ENCODE peak calls at places on chromosomes 11 and 22, in five cellular contexts. V is neuronal stem cell, X is H9, S is IMR-90, L is mesenchymal stem cell. C is an unnamed sample.

GRCh38 chr11:87736928-87737327 is 438.3 kb downstream of the RAB38 start:
- DNase-seq in L (no peak), S (no peak), X (no peak), V (no peak), C (no peak)

GRCh38 chr11:124892131-124892530 is 5.5 kb downstream of the ROBO4 start:
- DNase-seq in S (no peak), V (no peak), L (no peak), X (no peak), C (no peak)

GRCh38 chr11:64535811-64536210 is 55.2 kb upstream of the SLC22A12 start:
- DNase-seq in L (no peak), V (no peak), S (no peak), X (no peak), C (no peak)

GRCh38 chr11:95098826-95099225 is 9.2 kb downstream of the ENDOD1 start:
- DNase-seq in X (no peak), L (no peak), V (no peak), S (no peak), C (no peak)

GRCh38 chr11:63443714-63444113 is 47.3 kb downstream of the PLAAT5 start:
- DNase-seq in L (no peak), X (no peak), S (no peak), V (no peak), C (no peak)

GRCh38 chr11:87281496-87281895 is 243.8 kb downstream of the TMEM135 start:
- DNase-seq in S (peak), X (no peak), L (peak), V (no peak), C (no peak)

GRCh38 chr11:19079643-19080440 is 19.3 kb upstream of the MRGPRX2 start:
- DNase-seq in V (no peak), L (peak), S (peak), X (no peak), C (peak)

GRCh38 chr22:35838849-35839646 is 121.4 kb downstream of the APOL5 start:
- DNase-seq in V (peak), S (peak), X (no peak), L (peak), C (peak)

GRCh38 chr11:61477734-61478148 is 30.8 kb upstream of the LRRC10B start:
- DNase-seq in L (peak), S (no peak), V (peak), X (peak), C (peak)

GRCh38 chr11:66880484-66881211 is 23.8 kb downstream of the LRFN4 start:
- DNase-seq in L (no peak), S (peak), V (no peak), X (peak), C (peak)

GRCh38 chr11:20497124-20497792 is 102.2 kb upstream of the SLC6A5 start:
- DNase-seq in X (no peak), L (no peak), S (no peak), V (no peak), C (no peak)

GRCh38 chr22:26901228-26901816 is 243.9 kb downstream of the MIAT start:
- DNase-seq in L (no peak), X (no peak), V (no peak), S (no peak), C (peak)

GRCh38 chr22:50308597-50308935 is 1.1 kb upstream of the PLXNB2 start:
- DNase-seq in L (peak), X (peak), S (peak), V (no peak), C (peak)

GRCh38 chr22:47172771-47173534 is 410.5 kb downstream of the TBC1D22A start:
- DNase-seq in L (no peak), X (peak), V (no peak), S (no peak), C (no peak)

GRCh38 chr11:133492895-133493294 is 39.4 kb downstream of the OPCML start:
- DNase-seq in L (no peak), X (no peak), V (no peak), S (no peak), C (no peak)

GRCh38 chr22:38924197-38924952 is 33.0 kb upstream of the APOBEC3A start:
- DNase-seq in L (peak), V (no peak), X (no peak), S (peak), C (no peak)

DNA sequence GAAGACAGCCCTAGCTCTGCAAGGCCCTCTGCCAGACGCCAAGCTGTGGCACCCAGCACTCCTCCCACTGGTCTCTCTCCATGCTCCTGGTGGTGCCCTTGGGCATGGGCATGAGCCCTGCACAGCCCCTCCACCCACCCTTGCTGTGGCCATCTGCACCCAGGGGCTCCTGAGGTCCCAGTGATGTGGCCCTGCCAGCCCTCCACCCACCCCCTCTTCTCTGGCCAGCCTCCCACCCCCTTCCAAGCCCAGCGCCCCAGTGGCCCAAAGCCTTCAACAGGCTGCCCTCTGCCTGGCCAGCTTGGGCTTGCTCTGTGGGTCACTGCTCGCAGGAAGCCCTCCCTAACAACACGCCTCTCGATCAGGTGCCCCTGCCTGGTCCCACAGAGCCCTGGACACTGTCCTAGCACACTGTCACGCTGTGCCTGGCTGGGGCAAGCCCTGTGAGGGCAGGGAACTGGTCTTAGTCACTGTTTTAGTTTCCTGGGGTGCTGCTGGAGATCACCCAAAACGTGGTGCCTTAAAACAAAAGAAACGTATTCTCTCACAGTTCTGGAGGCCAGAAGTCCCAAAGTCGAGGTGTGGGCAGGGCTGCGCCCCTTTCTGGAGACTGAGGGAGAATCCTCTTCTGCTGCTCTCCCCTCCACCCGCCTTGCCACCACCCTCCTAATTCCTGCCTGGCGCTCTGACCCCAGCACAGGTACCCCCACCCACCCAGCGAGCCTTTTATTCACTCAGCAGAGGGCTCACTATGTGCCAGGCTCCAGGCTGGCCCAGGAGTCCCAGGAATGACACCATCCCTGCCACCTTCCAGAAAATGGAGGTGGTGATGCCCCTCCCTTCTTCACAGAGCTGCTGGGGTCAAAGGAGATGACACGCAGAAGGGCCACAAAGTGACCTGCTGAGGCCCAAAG is 14.7 kb downstream of the SULT4A1 start:
- DNase-seq in L (no peak), V (no peak), X (peak), S (no peak), C (no peak)
- H2BK15ac ChIP-seq in L (no peak), V (peak), X (no peak), S (no peak), C (no peak)

GRCh38 chr11:22441831-22442230 is 103.7 kb downstream of the SLC17A6 start:
- DNase-seq in V (no peak), X (no peak), S (no peak), L (no peak), C (no peak)
- H2BK15ac ChIP-seq in V (no peak), X (no peak), S (no peak), L (no peak), C (no peak)

GRCh38 chr11:119152604-119153003 is 3.8 kb downstream of the ABCG4 start:
- DNase-seq in L (no peak), X (no peak), V (no peak), S (no peak), C (no peak)

GRCh38 chr11:119152043-119152442 is 3.2 kb downstream of the ABCG4 start:
- DNase-seq in S (no peak), X (no peak), L (no peak), V (no peak), C (no peak)

GRCh38 chr11:119147604-119148333 is 1.1 kb upstream of the ABCG4 start:
- DNase-seq in V (no peak), S (no peak), L (no peak), X (peak), C (peak)

GRCh38 chr11:119149371-119150275 is 771 bp downstream of the ABCG4 start:
- DNase-seq in S (no peak), V (peak), L (no peak), X (peak), C (peak)

GRCh38 chr11:119148855-119149370 is at the start of gene ABCG4:
- DNase-seq in X (peak), L (no peak), V (peak), S (no peak), C (peak)
- H2BK15ac ChIP-seq in X (no peak), L (peak), V (peak), S (no peak), C (no peak)

DNA sequence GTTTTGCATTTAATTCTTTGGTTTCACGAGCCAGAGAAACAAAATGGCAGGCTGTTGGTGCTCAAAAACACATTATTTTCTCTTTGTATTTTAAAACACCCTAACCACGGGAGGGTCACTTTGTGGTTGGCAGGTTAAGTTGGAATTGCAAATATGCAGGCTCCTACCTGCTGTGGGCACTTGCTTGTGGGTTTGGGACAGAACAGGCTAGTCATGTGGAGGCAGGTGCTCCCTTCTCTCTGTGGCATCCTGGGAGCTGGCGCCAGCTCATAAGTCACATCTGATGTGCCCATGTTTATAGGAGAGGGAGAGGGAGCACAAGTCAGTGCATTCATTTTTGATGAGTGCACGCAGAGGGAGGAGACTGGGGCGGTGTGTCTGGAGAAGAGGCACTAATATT is 146.0 kb downstream of the CEP164 start:
- DNase-seq in X (no peak), S (no peak), V (no peak), L (no peak), C (no peak)
- H2BK15ac ChIP-seq in X (no peak), S (no peak), V (no peak), L (no peak), C (no peak)

DNA sequence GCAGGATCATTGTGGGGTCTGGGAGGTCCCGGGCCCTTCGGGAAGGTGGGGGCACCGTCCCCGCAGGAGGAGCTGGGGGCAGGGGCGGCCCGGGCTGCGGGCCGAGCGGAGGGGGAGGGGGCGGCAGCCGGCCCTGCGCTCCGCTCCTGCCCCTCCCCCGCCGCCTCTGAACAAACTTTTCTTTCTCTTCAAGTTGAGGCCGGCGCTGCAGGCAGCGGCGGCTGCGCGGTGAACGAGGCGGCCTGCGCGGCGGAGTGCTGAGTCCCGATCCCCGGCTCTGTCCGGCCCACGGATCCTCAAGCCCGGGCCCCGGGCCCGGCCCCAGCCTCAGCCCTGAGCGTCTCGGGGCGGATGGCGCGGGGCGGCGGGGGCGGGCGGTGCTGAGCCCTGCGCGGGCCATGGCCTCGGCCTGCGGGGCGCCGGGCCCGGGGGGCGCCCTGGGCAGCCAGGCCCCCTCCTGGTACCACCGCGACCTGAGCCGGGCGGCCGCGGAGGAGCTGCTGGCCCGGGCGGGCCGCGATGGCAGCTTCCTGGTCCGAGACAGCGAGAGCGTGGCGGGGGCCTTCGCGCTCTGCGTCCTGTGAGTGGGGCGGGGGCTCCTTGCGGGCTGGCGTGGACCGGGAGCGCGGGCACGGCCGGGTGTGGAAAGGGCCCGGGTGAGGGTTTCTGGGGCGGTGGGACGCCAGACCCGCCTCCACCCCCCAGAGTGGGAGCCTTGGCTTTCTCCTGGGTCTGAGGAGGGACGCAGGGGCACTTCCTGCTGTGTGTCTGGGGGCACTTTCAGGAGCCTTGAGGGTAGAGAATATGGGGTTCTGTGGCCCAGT is at the start of gene INPPL1:
- DNase-seq in S (no peak), L (peak), V (no peak), X (peak), C (peak)
- H2BK15ac ChIP-seq in S (peak), L (peak), V (peak), X (no peak), C (peak)

DNA sequence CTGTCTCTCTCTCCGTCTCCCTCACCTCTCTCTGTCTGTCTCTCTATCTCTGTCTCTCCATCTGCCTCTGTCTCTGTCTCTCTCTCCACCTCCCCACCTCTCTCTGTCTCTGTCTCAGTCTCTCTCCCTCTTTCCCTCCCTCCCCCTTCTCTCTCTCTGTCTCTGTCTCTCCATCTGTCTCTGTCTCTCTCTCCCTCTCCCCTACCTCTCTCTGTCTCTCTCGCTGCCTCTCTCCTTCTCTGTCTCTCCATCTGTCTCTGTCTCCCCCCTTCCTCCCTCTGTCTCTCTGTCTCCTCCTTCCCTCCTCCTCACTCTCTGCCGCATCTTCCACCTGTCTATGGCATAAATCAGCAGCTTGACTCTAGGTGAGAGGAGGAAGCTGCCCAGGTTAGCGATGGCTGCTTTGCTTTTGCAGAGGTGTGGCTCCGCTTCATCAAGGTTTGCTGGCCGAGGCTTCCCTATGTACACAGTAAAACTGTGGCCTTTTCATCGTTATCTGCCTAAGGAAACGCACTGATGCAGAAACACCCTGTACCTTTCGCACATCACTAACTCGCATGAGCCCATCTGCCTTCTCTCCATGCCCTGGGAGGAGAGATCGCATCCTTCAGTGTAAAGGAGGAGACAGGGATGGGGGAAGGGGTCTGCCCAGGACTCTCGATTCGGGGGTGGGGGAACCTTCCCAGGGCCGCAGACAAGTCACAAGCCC is 44.5 kb downstream of the ANO1 start:
- DNase-seq in X (no peak), L (no peak), S (no peak), V (no peak), C (no peak)
- H2BK15ac ChIP-seq in X (no peak), L (no peak), S (no peak), V (no peak), C (no peak)

DNA sequence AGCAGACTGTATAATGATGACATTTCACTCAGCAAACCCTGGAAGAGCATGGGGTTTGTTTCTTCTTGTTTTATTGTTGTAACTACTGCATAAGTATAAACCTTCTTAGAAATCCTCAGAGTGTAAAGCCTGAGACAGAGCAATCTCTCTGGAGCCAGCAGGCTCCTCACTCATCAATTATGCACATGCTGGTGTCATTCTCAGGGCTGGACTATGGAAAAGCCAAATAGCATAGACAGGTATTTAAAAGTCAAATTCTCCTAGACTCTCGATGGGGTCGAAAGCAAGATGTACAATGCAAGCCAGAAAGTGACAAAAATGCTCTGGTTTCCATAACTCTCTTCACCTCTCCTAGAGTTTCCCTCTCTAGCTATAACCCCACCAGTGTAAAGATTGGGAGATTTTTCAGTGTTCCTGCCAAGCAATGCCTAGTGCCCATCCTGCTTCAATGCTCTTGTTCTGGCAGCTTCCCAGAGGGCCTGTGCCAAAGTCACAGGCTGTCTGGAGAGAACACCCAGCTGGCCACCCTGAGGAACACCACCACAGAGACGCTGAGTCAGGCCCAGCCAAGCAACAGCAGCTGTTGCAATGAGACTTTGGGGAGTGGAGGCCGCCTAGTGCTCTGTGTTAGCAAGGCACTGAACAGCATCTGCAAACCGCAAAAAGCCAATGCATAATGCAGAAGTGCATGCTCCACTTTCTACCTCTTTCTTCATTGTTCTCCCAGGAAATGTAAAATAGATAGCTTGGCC is 167.9 kb downstream of the NXPE2 start:
- DNase-seq in L (peak), X (peak), V (no peak), S (no peak), C (peak)
- H2BK15ac ChIP-seq in L (no peak), X (no peak), V (no peak), S (no peak), C (no peak)

GRCh38 chr11:44623321-44623715 is 57.9 kb downstream of the CD82 start:
- DNase-seq in S (no peak), V (no peak), L (no peak), X (peak), C (no peak)

GRCh38 chr11:44622721-44623258 is 57.3 kb downstream of the CD82 start:
- DNase-seq in X (peak), V (no peak), L (no peak), S (no peak), C (no peak)

GRCh38 chr11:44622190-44622650 is 56.8 kb downstream of the CD82 start:
- DNase-seq in X (peak), V (no peak), S (no peak), L (no peak), C (no peak)

GRCh38 chr11:44624761-44625221 is 59.3 kb downstream of the CD82 start:
- DNase-seq in V (no peak), L (no peak), X (no peak), S (no peak), C (no peak)

GRCh38 chr11:44623716-44624491 is 58.4 kb downstream of the CD82 start:
- DNase-seq in X (peak), L (no peak), S (peak), V (no peak), C (no peak)
- H2BK15ac ChIP-seq in X (no peak), L (no peak), S (no peak), V (peak), C (no peak)